ENCODE peak calls at places on chromosome 2, in eight cellular contexts. I is K562; X is A549; K is H1; P is GF-D8; Q is activated CD4-positive, alpha-beta T cell treated with anti-CD3 and anti-CD28 coated beads, Interleukin-2, amount 10 ng/mL, durations not matched to agents 24 days and 14 days; W is NCI-H1092 treated with DMSO at 0.1 percent for 48 hours; N is HFFc6. A is an unnamed sample.

GRCh38 chr2:201638331-201638730 is 5.0 kb downstream of the TMEM237 start:
- DNase-seq in K (no peak), P (no peak), I (no peak), X (no peak), Q (no peak), N (peak), W (no peak), A (no peak)

GRCh38 chr2:139645617-139646016 is 865.4 kb upstream of the NXPH2 start:
- DNase-seq in N (no peak), P (no peak), I (no peak), K (no peak), X (no peak), W (no peak), Q (no peak), A (no peak)

GRCh38 chr2:25955036-25955435 is 27.3 kb downstream of the KIF3C start:
- DNase-seq in W (no peak), P (no peak), I (no peak), N (peak), Q (no peak), X (no peak), K (no peak), A (no peak)

GRCh38 chr2:25674003-25674362 is 606 bp upstream of the DTNB start:
- DNase-seq in N (no peak), I (no peak), K (no peak), P (no peak), Q (no peak), W (no peak), X (no peak), A (no peak)

GRCh38 chr2:239537633-239538356 is 137.0 kb upstream of the HDAC4 start:
- DNase-seq in Q (no peak), K (no peak), I (no peak), P (no peak), W (no peak), X (no peak), N (no peak), A (no peak)

GRCh38 chr2:174688079-174688478 is 76.2 kb downstream of the CHRNA1 start:
- DNase-seq in Q (no peak), N (peak), I (no peak), W (no peak), X (no peak), P (peak), K (no peak), A (peak)

GRCh38 chr2:160371251-160372009 is 122.2 kb downstream of the RBMS1 start:
- DNase-seq in I (no peak), W (peak), K (no peak), P (peak), X (no peak), N (no peak), Q (no peak), A (no peak)

GRCh38 chr2:214365549-214365948 is 45.3 kb upstream of the VWC2L start:
- DNase-seq in K (no peak), W (no peak), X (no peak), P (no peak), I (no peak), N (no peak), Q (no peak), A (no peak)

GRCh38 chr2:41698787-41699422 is 348.9 kb upstream of the PKDCC start:
- DNase-seq in W (peak), P (no peak), Q (no peak), N (no peak), X (no peak), K (peak), I (peak), A (peak)

GRCh38 chr2:15355386-15355785 is 205.7 kb downstream of the NBAS start:
- DNase-seq in I (no peak), K (no peak), P (no peak), X (no peak), N (no peak), W (no peak), Q (no peak), A (no peak)

GRCh38 chr2:47190188-47190818 is 35.2 kb upstream of the STPG4 start:
- DNase-seq in W (no peak), P (no peak), N (peak), Q (no peak), I (no peak), K (no peak), X (no peak), A (no peak)

GRCh38 chr2:26274058-26274613 is 29.4 kb downstream of the HADHB start:
- DNase-seq in I (no peak), K (no peak), N (peak), Q (no peak), W (no peak), X (no peak), P (no peak), A (no peak)

GRCh38 chr2:211128287-211128686 is 571.9 kb downstream of the CPS1 start:
- DNase-seq in Q (no peak), N (no peak), P (no peak), K (no peak), W (no peak), I (no peak), X (no peak), A (no peak)

GRCh38 chr2:235726554-235726953 is 232.7 kb downstream of the AGAP1 start:
- DNase-seq in K (no peak), P (no peak), I (no peak), Q (no peak), X (no peak), W (no peak), N (no peak), A (no peak)

GRCh38 chr2:73821669-73822068 is 7.1 kb upstream of the STAMBP start:
- DNase-seq in P (no peak), I (no peak), X (no peak), Q (no peak), K (no peak), W (no peak), N (no peak), A (no peak)

GRCh38 chr2:39688181-39688580 is 22.5 kb downstream of the TMEM178A start:
- DNase-seq in P (no peak), N (no peak), I (peak), W (no peak), K (no peak), Q (no peak), X (no peak), A (peak)

GRCh38 chr2:227010433-227010832 is 153.6 kb downstream of the COL4A4 start:
- DNase-seq in X (no peak), K (no peak), Q (no peak), P (no peak), I (no peak), W (no peak), N (peak), A (no peak)

GRCh38 chr2:233976690-233977294 is 59.6 kb downstream of the TRPM8 start:
- DNase-seq in W (peak), I (no peak), K (no peak), N (peak), P (no peak), X (peak), Q (peak), A (peak)

GRCh38 chr2:46025081-46025480 is 272.1 kb upstream of the EPAS1 start:
- DNase-seq in I (no peak), X (no peak), K (no peak), W (no peak), P (no peak), Q (no peak), N (no peak), A (no peak)

GRCh38 chr2:29799628-29800027 is 121.8 kb downstream of the ALK start:
- DNase-seq in N (no peak), I (no peak), X (no peak), Q (no peak), P (no peak), K (no peak), W (no peak), A (no peak)

GRCh38 chr2:1675633-1676032 is 68.7 kb downstream of the PXDN start:
- DNase-seq in P (no peak), I (no peak), X (peak), N (peak), W (no peak), Q (no peak), K (no peak), A (no peak)

GRCh38 chr2:230864605-230865323 is at the start of gene ITM2C:
- DNase-seq in W (peak), N (peak), P (peak), K (no peak), I (peak), Q (peak), X (peak), A (peak)

GRCh38 chr2:112942654-112943002 is 31.7 kb downstream of the IL37 start:
- DNase-seq in X (no peak), K (no peak), N (peak), I (no peak), Q (no peak), P (no peak), W (no peak), A (no peak)

GRCh38 chr2:200600549-200601212 is 14.9 kb downstream of the AOX1 start:
- DNase-seq in N (peak), K (no peak), P (no peak), W (no peak), I (no peak), Q (no peak), X (no peak), A (no peak)

GRCh38 chr2:98254504-98255059 is 91.7 kb upstream of the CNGA3 start:
- DNase-seq in Q (no peak), W (no peak), K (no peak), I (no peak), P (no peak), N (no peak), X (no peak), A (no peak)

GRCh38 chr2:143873886-143874285 is 646.0 kb downstream of the ZEB2 start:
- DNase-seq in N (no peak), X (no peak), I (no peak), Q (no peak), W (no peak), K (no peak), P (no peak), A (no peak)

GRCh38 chr2:203694186-203694585 is 12.3 kb upstream of the CD28 start:
- DNase-seq in I (no peak), W (no peak), N (no peak), P (no peak), K (no peak), X (no peak), Q (no peak), A (no peak)

GRCh38 chr2:197107291-197108269 is 181.1 kb upstream of the PGAP1 start:
- DNase-seq in P (no peak), K (no peak), X (no peak), W (no peak), Q (peak), N (peak), I (no peak), A (no peak)

GRCh38 chr2:29063646-29064372 is 10.5 kb downstream of the PCARE start:
- DNase-seq in W (no peak), Q (no peak), N (peak), I (no peak), P (no peak), X (no peak), K (no peak), A (no peak)

GRCh38 chr2:12083081-12083569 is 336.7 kb downstream of the LPIN1 start:
- DNase-seq in K (peak), N (no peak), P (no peak), I (no peak), X (no peak), W (no peak), Q (no peak), A (no peak)

GRCh38 chr2:186497928-186498327 is 11.9 kb downstream of the ZC3H15 start:
- DNase-seq in K (no peak), Q (no peak), X (no peak), N (no peak), I (no peak), W (no peak), P (no peak), A (no peak)

GRCh38 chr2:56807861-56808260 is 624.1 kb downstream of the CCDC85A start:
- DNase-seq in Q (no peak), I (no peak), N (no peak), K (no peak), W (no peak), P (no peak), X (no peak), A (no peak)

GRCh38 chr2:239264838-239265651 is 135.8 kb downstream of the HDAC4 start:
- DNase-seq in P (peak), N (peak), I (peak), W (no peak), Q (peak), X (peak), K (no peak), A (peak)

GRCh38 chr2:25566694-25567093 is 106.7 kb downstream of the DTNB start:
- DNase-seq in P (peak), N (no peak), I (no peak), W (no peak), X (no peak), K (no peak), Q (peak), A (peak)

GRCh38 chr2:132788310-132788832 is 118.4 kb upstream of the LYPD1 start:
- DNase-seq in I (no peak), P (no peak), W (no peak), N (no peak), Q (no peak), X (no peak), K (no peak), A (no peak)

GRCh38 chr2:121798617-121799016 is 43.2 kb downstream of the TSN start:
- DNase-seq in K (no peak), Q (no peak), P (no peak), W (no peak), N (no peak), I (no peak), X (no peak), A (no peak)

GRCh38 chr2:35298493-35298892 is 1057.1 kb upstream of the CRIM1 start:
- DNase-seq in W (no peak), P (no peak), K (no peak), Q (no peak), I (no peak), N (peak), X (no peak), A (no peak)

GRCh38 chr2:179139506-179139905 is 89.6 kb upstream of the CCDC141 start:
- DNase-seq in Q (no peak), X (no peak), I (no peak), P (no peak), W (no peak), K (no peak), N (no peak), A (no peak)

GRCh38 chr2:191376981-191377629 is 131.9 kb downstream of the MYO1B start:
- DNase-seq in K (no peak), Q (no peak), W (no peak), P (peak), I (peak), X (peak), N (peak), A (peak)

GRCh38 chr2:192254444-192254843 is 59.7 kb upstream of the TMEFF2 start:
- DNase-seq in N (no peak), W (no peak), X (no peak), K (no peak), Q (no peak), I (no peak), P (no peak), A (no peak)

A was measured in KBM-7.